ENCODE peak calls at places on chromosomes 11 and 22, in seven cellular contexts. O is CD8-positive, alpha-beta memory T cell; A is AG04450; Q is AG08396; R is GM23338; W is GM03348; H is GDM1. I is an unnamed sample.
A peak's percentile ranks its signal among the peaks of the same experiment; 100 is the strongest.

GRCh38 chr11:33682446-33682845 is 18.2 kb downstream of the C11orf91 start:
- DNase-seq in A (no peak), O (no peak), R (peak; percentile 38), H (no peak), W (no peak), Q (no peak), I (no peak)

GRCh38 chr11:32023370-32023964 is 67.4 kb upstream of the RCN1 start:
- DNase-seq in W (no peak), O (no peak), H (no peak), Q (no peak), A (no peak), R (no peak), I (no peak)

GRCh38 chr22:24685804-24686203 is 82.8 kb downstream of the GGT1 start:
- DNase-seq in R (peak; percentile 71), O (no peak), H (no peak), W (peak; percentile 20), A (no peak), Q (no peak), I (no peak)

GRCh38 chr11:94649254-94649653 is 82.1 kb downstream of the PIWIL4 start:
- DNase-seq in W (no peak), Q (no peak), A (no peak), R (no peak), O (no peak), H (no peak), I (no peak)

GRCh38 chr22:23984430-23984829 is 4.5 kb downstream of the GSTT2 start:
- DNase-seq in A (no peak), Q (no peak), O (peak; percentile 51), H (no peak), R (peak; percentile 21), W (peak; percentile 52), I (peak; percentile 59)

GRCh38 chr22:20408891-20409290 is 14.9 kb downstream of the ZNF74 start:
- DNase-seq in Q (no peak), R (no peak), W (no peak), A (no peak), O (no peak), H (no peak), I (no peak)

GRCh38 chr11:119800619-119801018 is 71.6 kb upstream of the NECTIN1 start:
- DNase-seq in R (no peak), H (no peak), Q (no peak), W (no peak), A (no peak), O (no peak), I (no peak)

GRCh38 chr11:66106786-66107599 is 36.9 kb downstream of the PACS1 start:
- DNase-seq in H (no peak), A (no peak), R (peak; percentile 23), W (no peak), O (no peak), Q (no peak), I (no peak)

GRCh38 chr11:36411202-36411640 is 98.9 kb downstream of the TRAF6 start:
- DNase-seq in O (no peak), H (peak; percentile 87), Q (no peak), R (no peak), W (no peak), A (no peak), I (no peak)

GRCh38 chr11:66891849-66892660 is 35.2 kb downstream of the LRFN4 start:
- DNase-seq in O (no peak), Q (peak; percentile 93), A (peak; percentile 81), W (peak; percentile 85), H (peak; percentile 24), R (peak; percentile 40), I (peak; percentile 99)